ENCODE peak calls at places on chromosomes 5 and 9, in six cellular contexts. V is effector memory CD4-positive, alpha-beta T cell; A is stomach; Y is AG09309; N is cardiac fibroblast; L is psoas muscle. E is an unnamed sample.

GRCh38 chr9:37859043-37859442 is 44.9 kb downstream of the SLC25A51 start:
- DNase-seq in Y (no peak), N (peak), L (no peak), A (no peak), V (no peak), E (no peak)

GRCh38 chr5:83956386-83956785 is 235.7 kb upstream of the HAPLN1 start:
- DNase-seq in L (no peak), N (peak), Y (peak), V (no peak), A (no peak), E (no peak)

GRCh38 chr5:98540056-98540455 is 233.4 kb upstream of the RGMB start:
- DNase-seq in Y (no peak), V (no peak), L (no peak), N (peak), A (no peak), E (no peak)

GRCh38 chr9:68974431-68974830 is 39.5 kb downstream of the PRKACG start:
- DNase-seq in V (no peak), Y (no peak), A (no peak), L (no peak), N (no peak), E (no peak)

GRCh38 chr9:21324040-21324439 is 11.2 kb downstream of the KLHL9 start:
- DNase-seq in L (no peak), A (no peak), V (no peak), Y (no peak), N (no peak), E (no peak)

GRCh38 chr9:31393240-31393639 is 991.2 kb upstream of the ACO1 start:
- DNase-seq in A (no peak), L (no peak), N (no peak), Y (no peak), V (no peak), E (no peak)

GRCh38 chr5:68011801-68012200 is 203.8 kb upstream of the PIK3R1 start:
- DNase-seq in Y (no peak), A (no peak), V (no peak), N (peak), L (no peak), E (no peak)

GRCh38 chr5:77645158-77645994 is 6.9 kb upstream of the OTP start:
- DNase-seq in A (peak), N (no peak), Y (no peak), L (peak), V (no peak), E (peak)

GRCh38 chr5:1946776-1947175 is 64.1 kb upstream of the IRX4 start:
- DNase-seq in Y (no peak), L (no peak), A (no peak), V (no peak), N (no peak), E (peak)

GRCh38 chr9:126722252-126722921 is 82.5 kb upstream of the ZBTB43 start:
- DNase-seq in A (peak), N (peak), L (peak), Y (no peak), V (peak), E (peak)

GRCh38 chr9:101536938-101537337 is 3.3 kb downstream of the RNF20 start:
- DNase-seq in N (peak), Y (no peak), L (no peak), A (no peak), V (no peak), E (no peak)

DNA sequence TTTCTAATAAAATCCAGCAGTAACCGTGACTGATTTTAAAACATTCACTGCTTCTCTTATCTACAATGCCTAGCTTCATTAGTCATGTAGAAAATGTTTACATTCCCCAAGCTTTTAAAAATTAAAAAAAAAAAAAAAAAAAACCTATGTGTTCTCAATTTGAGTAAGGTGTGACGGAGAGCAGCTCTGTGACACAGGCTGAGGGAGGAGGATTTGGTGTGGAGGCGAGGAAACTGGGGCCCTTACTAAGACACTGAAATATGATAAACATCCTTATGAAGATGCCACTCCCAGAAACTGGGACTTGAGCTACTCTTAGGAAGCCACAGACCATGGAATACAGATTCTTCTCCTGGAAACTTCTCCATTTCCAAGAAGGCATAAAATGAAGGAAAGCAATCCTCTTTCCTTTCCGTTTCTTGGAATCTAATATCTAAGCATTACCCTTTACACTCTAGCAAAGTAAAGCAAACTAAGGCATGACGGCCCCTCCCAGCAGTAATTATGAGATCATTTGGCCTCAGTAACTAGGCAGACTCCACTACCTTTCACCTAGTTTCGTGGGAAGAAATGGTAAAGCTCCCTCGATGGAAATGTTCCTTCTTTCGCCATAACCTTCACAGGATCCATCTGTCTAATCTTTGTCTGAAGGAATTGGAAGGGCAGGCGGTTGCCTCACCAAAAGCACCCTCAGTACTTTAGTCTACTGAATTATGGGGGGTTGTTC is 23.5 kb downstream of the GRAMD2B start:
- DNase-seq in N (peak), Y (peak), V (no peak), L (no peak), A (no peak), E (no peak)
- H3K4me3 ChIP-seq in N (no peak), Y (no peak), V (no peak), L (no peak), A (no peak), E (no peak)

DNA sequence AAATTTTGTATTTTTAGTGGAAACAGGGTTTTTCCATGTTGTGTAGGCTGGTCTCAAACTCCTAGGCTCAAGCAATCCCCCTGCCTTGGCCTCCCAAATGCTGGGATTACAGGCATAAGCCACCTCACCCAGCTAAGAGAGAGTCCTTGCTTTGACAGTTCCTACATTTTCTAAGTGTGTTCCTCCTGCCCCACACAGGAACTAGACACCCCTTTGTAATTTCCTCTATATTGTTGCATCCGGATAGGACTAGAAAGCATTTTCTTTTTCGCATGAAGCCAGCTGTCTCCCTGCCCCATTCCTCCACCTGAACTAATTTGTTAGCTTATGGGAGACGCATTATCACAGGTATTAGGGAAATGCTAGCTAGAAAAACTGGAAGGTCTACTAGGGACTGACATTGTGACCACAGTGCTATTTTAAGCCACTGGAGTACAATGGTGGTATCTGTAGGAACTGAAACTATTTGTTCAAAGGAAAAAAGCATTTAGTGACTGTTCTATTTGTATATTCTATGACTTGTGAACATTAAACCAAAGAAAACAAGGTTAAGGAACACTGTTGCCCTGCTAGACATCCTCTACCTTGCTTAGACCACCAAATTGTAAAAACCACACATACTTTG is 214.1 kb downstream of the SMARCA2 start:
- DNase-seq in L (no peak), N (no peak), Y (no peak), V (no peak), A (no peak), E (no peak)
- H3K4me3 ChIP-seq in L (no peak), N (no peak), Y (no peak), V (no peak), A (no peak), E (no peak)

GRCh38 chr5:75023368-75024159 is 28.8 kb downstream of the GCNT4 start:
- DNase-seq in V (no peak), Y (no peak), A (no peak), L (no peak), N (no peak), E (no peak)
- H3K4me3 ChIP-seq in V (no peak), Y (no peak), A (no peak), L (no peak), N (no peak), E (no peak)

GRCh38 chr9:36150529-36151305 is 14.2 kb downstream of the GLIPR2 start:
- DNase-seq in N (peak), L (no peak), A (no peak), Y (no peak), V (no peak), E (no peak)
- H3K4me3 ChIP-seq in N (no peak), L (no peak), A (no peak), Y (no peak), V (no peak), E (no peak)

E was measured in heart right ventricle.